ENCODE peak calls at places on chromosomes 1 and 21, in ten cellular contexts. One of them, this sample, is unnamed.

GRCh38 chr1:39139723-39140360 is 64.7 kb upstream of the MACF1 start:
- DNase-seq in esophagus muscularis mucosa: no peak
- DNase-seq in anterior cingulate cortex: no peak
- DNase-seq in osteocyte: no peak
- DNase-seq in GM12864: no peak
- DNase-seq in NCI-H1092 treated with DMSO at 0.1 percent for 48 hours: no peak
- DNase-seq in amygdala: no peak
- DNase-seq in activated CD4-positive, alpha-beta T cell treated with anti-CD3 and anti-CD28 coated beads, Interleukin-2, amount 50 U/mL, for 1 hour: no peak
- DNase-seq in H9: no peak
- DNase-seq in fibroblast of villous mesenchyme: peak
- DNase-seq in this sample: no peak

GRCh38 chr1:230208619-230209261 is 141.7 kb downstream of the GALNT2 start:
- DNase-seq in esophagus muscularis mucosa: no peak
- DNase-seq in anterior cingulate cortex: no peak
- DNase-seq in osteocyte: no peak
- DNase-seq in GM12864: peak
- DNase-seq in NCI-H1092 treated with DMSO at 0.1 percent for 48 hours: no peak
- DNase-seq in amygdala: no peak
- DNase-seq in activated CD4-positive, alpha-beta T cell treated with anti-CD3 and anti-CD28 coated beads, Interleukin-2, amount 50 U/mL, for 1 hour: no peak
- DNase-seq in H9: no peak
- DNase-seq in fibroblast of villous mesenchyme: peak
- DNase-seq in this sample: no peak

GRCh38 chr21:44969965-44970755 is 30.3 kb downstream of the SLX9 start:
- DNase-seq in esophagus muscularis mucosa: no peak
- DNase-seq in anterior cingulate cortex: no peak
- DNase-seq in osteocyte: no peak
- DNase-seq in GM12864: no peak
- DNase-seq in NCI-H1092 treated with DMSO at 0.1 percent for 48 hours: no peak
- DNase-seq in amygdala: no peak
- DNase-seq in activated CD4-positive, alpha-beta T cell treated with anti-CD3 and anti-CD28 coated beads, Interleukin-2, amount 50 U/mL, for 1 hour: no peak
- DNase-seq in H9: no peak
- DNase-seq in fibroblast of villous mesenchyme: peak
- DNase-seq in this sample: no peak

GRCh38 chr1:58204284-58204683 is 342.2 kb downstream of the OMA1 start:
- DNase-seq in esophagus muscularis mucosa: no peak
- DNase-seq in anterior cingulate cortex: no peak
- DNase-seq in osteocyte: no peak
- DNase-seq in GM12864: no peak
- DNase-seq in NCI-H1092 treated with DMSO at 0.1 percent for 48 hours: no peak
- DNase-seq in amygdala: no peak
- DNase-seq in activated CD4-positive, alpha-beta T cell treated with anti-CD3 and anti-CD28 coated beads, Interleukin-2, amount 50 U/mL, for 1 hour: no peak
- DNase-seq in H9: no peak
- DNase-seq in fibroblast of villous mesenchyme: no peak
- DNase-seq in this sample: no peak

GRCh38 chr1:223189903-223190724 is 47.1 kb upstream of the TLR5 start:
- DNase-seq in esophagus muscularis mucosa: no peak
- DNase-seq in anterior cingulate cortex: no peak
- DNase-seq in osteocyte: no peak
- DNase-seq in GM12864: no peak
- DNase-seq in NCI-H1092 treated with DMSO at 0.1 percent for 48 hours: no peak
- DNase-seq in amygdala: no peak
- DNase-seq in activated CD4-positive, alpha-beta T cell treated with anti-CD3 and anti-CD28 coated beads, Interleukin-2, amount 50 U/mL, for 1 hour: peak
- DNase-seq in H9: no peak
- DNase-seq in fibroblast of villous mesenchyme: peak
- DNase-seq in this sample: no peak

GRCh38 chr1:217895817-217896216 is 264.7 kb downstream of the SPATA17 start:
- DNase-seq in esophagus muscularis mucosa: no peak
- DNase-seq in anterior cingulate cortex: no peak
- DNase-seq in osteocyte: no peak
- DNase-seq in GM12864: no peak
- DNase-seq in NCI-H1092 treated with DMSO at 0.1 percent for 48 hours: no peak
- DNase-seq in amygdala: no peak
- DNase-seq in activated CD4-positive, alpha-beta T cell treated with anti-CD3 and anti-CD28 coated beads, Interleukin-2, amount 50 U/mL, for 1 hour: no peak
- DNase-seq in H9: no peak
- DNase-seq in fibroblast of villous mesenchyme: no peak
- DNase-seq in this sample: no peak

GRCh38 chr1:241550318-241550717 is 18.1 kb downstream of the KMO start:
- DNase-seq in esophagus muscularis mucosa: no peak
- DNase-seq in anterior cingulate cortex: no peak
- DNase-seq in osteocyte: no peak
- DNase-seq in GM12864: no peak
- DNase-seq in NCI-H1092 treated with DMSO at 0.1 percent for 48 hours: no peak
- DNase-seq in amygdala: no peak
- DNase-seq in activated CD4-positive, alpha-beta T cell treated with anti-CD3 and anti-CD28 coated beads, Interleukin-2, amount 50 U/mL, for 1 hour: no peak
- DNase-seq in H9: no peak
- DNase-seq in fibroblast of villous mesenchyme: no peak
- DNase-seq in this sample: no peak

GRCh38 chr1:104646233-104646632 is 896.5 kb downstream of the AMY1C start:
- DNase-seq in esophagus muscularis mucosa: no peak
- DNase-seq in anterior cingulate cortex: no peak
- DNase-seq in osteocyte: no peak
- DNase-seq in GM12864: no peak
- DNase-seq in NCI-H1092 treated with DMSO at 0.1 percent for 48 hours: no peak
- DNase-seq in amygdala: no peak
- DNase-seq in activated CD4-positive, alpha-beta T cell treated with anti-CD3 and anti-CD28 coated beads, Interleukin-2, amount 50 U/mL, for 1 hour: no peak
- DNase-seq in H9: no peak
- DNase-seq in fibroblast of villous mesenchyme: no peak
- DNase-seq in this sample: no peak

GRCh38 chr1:167317463-167317862 is 96.8 kb downstream of the POU2F1 start:
- DNase-seq in esophagus muscularis mucosa: no peak
- DNase-seq in anterior cingulate cortex: no peak
- DNase-seq in osteocyte: no peak
- DNase-seq in GM12864: no peak
- DNase-seq in NCI-H1092 treated with DMSO at 0.1 percent for 48 hours: no peak
- DNase-seq in amygdala: no peak
- DNase-seq in activated CD4-positive, alpha-beta T cell treated with anti-CD3 and anti-CD28 coated beads, Interleukin-2, amount 50 U/mL, for 1 hour: no peak
- DNase-seq in H9: no peak
- DNase-seq in fibroblast of villous mesenchyme: no peak
- DNase-seq in this sample: no peak

GRCh38 chr1:200364121-200364759 is 45.6 kb downstream of the ZNF281 start:
- DNase-seq in esophagus muscularis mucosa: no peak
- DNase-seq in anterior cingulate cortex: no peak
- DNase-seq in osteocyte: peak
- DNase-seq in GM12864: no peak
- DNase-seq in NCI-H1092 treated with DMSO at 0.1 percent for 48 hours: no peak
- DNase-seq in amygdala: no peak
- DNase-seq in activated CD4-positive, alpha-beta T cell treated with anti-CD3 and anti-CD28 coated beads, Interleukin-2, amount 50 U/mL, for 1 hour: no peak
- DNase-seq in H9: peak
- DNase-seq in fibroblast of villous mesenchyme: peak
- DNase-seq in this sample: no peak

GRCh38 chr1:85330711-85331290 is 54.4 kb upstream of the BCL10 start:
- DNase-seq in esophagus muscularis mucosa: no peak
- DNase-seq in anterior cingulate cortex: no peak
- DNase-seq in osteocyte: no peak
- DNase-seq in GM12864: no peak
- DNase-seq in NCI-H1092 treated with DMSO at 0.1 percent for 48 hours: no peak
- DNase-seq in amygdala: no peak
- DNase-seq in activated CD4-positive, alpha-beta T cell treated with anti-CD3 and anti-CD28 coated beads, Interleukin-2, amount 50 U/mL, for 1 hour: no peak
- DNase-seq in H9: no peak
- DNase-seq in fibroblast of villous mesenchyme: peak
- DNase-seq in this sample: no peak

GRCh38 chr1:58815069-58815679 is 31.3 kb upstream of the JUN start:
- DNase-seq in esophagus muscularis mucosa: peak
- DNase-seq in anterior cingulate cortex: no peak
- DNase-seq in osteocyte: peak
- DNase-seq in GM12864: peak
- DNase-seq in NCI-H1092 treated with DMSO at 0.1 percent for 48 hours: no peak
- DNase-seq in amygdala: peak
- DNase-seq in activated CD4-positive, alpha-beta T cell treated with anti-CD3 and anti-CD28 coated beads, Interleukin-2, amount 50 U/mL, for 1 hour: peak
- DNase-seq in H9: peak
- DNase-seq in fibroblast of villous mesenchyme: peak
- DNase-seq in this sample: peak